ENCODE peak calls at places on chromosomes 2 and 18, in seven cellular contexts. One of them, this sample, is unnamed.

GRCh38 chr2:120385355-120386127 is 39.6 kb downstream of the INHBB start:
- DNase-seq in adipocyte: no peak
- DNase-seq in NT2/D1: no peak
- DNase-seq in H9: peak; percentile 55
- DNase-seq in astrocyte: no peak
- DNase-seq in HCT116: no peak
- DNase-seq in neural progenitor cell: peak; percentile 30
- DNase-seq in this sample: no peak

GRCh38 chr2:238398577-238398976 is 28.1 kb upstream of the ASB1 start:
- DNase-seq in NT2/D1: no peak
- DNase-seq in neural progenitor cell: peak; percentile 40
- DNase-seq in H9: no peak
- DNase-seq in adipocyte: no peak
- DNase-seq in astrocyte: no peak
- DNase-seq in HCT116: no peak
- DNase-seq in this sample: no peak

GRCh38 chr2:174682578-174683391 is 81.5 kb downstream of the CHRNA1 start:
- DNase-seq in adipocyte: peak; percentile 84
- DNase-seq in NT2/D1: no peak
- DNase-seq in H9: peak; percentile 68
- DNase-seq in neural progenitor cell: peak; percentile 84
- DNase-seq in astrocyte: no peak
- DNase-seq in HCT116: no peak
- DNase-seq in this sample: peak; percentile 95

GRCh38 chr2:82316573-82317371 is 2012.2 kb upstream of the LRRTM1 start:
- DNase-seq in H9: no peak
- DNase-seq in NT2/D1: no peak
- DNase-seq in HCT116: no peak
- DNase-seq in neural progenitor cell: no peak
- DNase-seq in astrocyte: no peak
- DNase-seq in adipocyte: no peak
- DNase-seq in this sample: no peak

GRCh38 chr2:181540421-181540820 is 83.2 kb downstream of the ITGA4 start:
- DNase-seq in astrocyte: no peak
- DNase-seq in H9: no peak
- DNase-seq in adipocyte: no peak
- DNase-seq in HCT116: no peak
- DNase-seq in NT2/D1: no peak
- DNase-seq in neural progenitor cell: peak; percentile 2
- DNase-seq in this sample: no peak

GRCh38 chr2:99888617-99889016 is 253.8 kb downstream of the AFF3 start:
- DNase-seq in adipocyte: peak; percentile 25
- DNase-seq in astrocyte: peak; percentile 32
- DNase-seq in H9: no peak
- DNase-seq in neural progenitor cell: no peak
- DNase-seq in HCT116: no peak
- DNase-seq in NT2/D1: no peak
- DNase-seq in this sample: no peak

GRCh38 chr18:46411862-46412690 is 244.9 kb downstream of the LOXHD1 start:
- DNase-seq in neural progenitor cell: no peak
- DNase-seq in HCT116: no peak
- DNase-seq in H9: peak; percentile 41
- DNase-seq in NT2/D1: no peak
- DNase-seq in astrocyte: peak; percentile 16
- DNase-seq in adipocyte: peak; percentile 33
- DNase-seq in this sample: peak; percentile 80

GRCh38 chr2:62281661-62282060 is 85.7 kb downstream of the B3GNT2 start:
- DNase-seq in neural progenitor cell: no peak
- DNase-seq in astrocyte: no peak
- DNase-seq in H9: no peak
- DNase-seq in HCT116: no peak
- DNase-seq in NT2/D1: no peak
- DNase-seq in adipocyte: peak; percentile 21
- DNase-seq in this sample: no peak

GRCh38 chr2:20803287-20803686 is 19.6 kb downstream of the LDAH start:
- DNase-seq in HCT116: no peak
- DNase-seq in neural progenitor cell: no peak
- DNase-seq in adipocyte: no peak
- DNase-seq in astrocyte: no peak
- DNase-seq in NT2/D1: no peak
- DNase-seq in H9: peak; percentile 27
- DNase-seq in this sample: peak; percentile 56

GRCh38 chr2:2823061-2823753 is 492.1 kb upstream of the MYT1L start:
- DNase-seq in NT2/D1: no peak
- DNase-seq in neural progenitor cell: no peak
- DNase-seq in H9: peak; percentile 4
- DNase-seq in astrocyte: no peak
- DNase-seq in HCT116: no peak
- DNase-seq in adipocyte: no peak
- DNase-seq in this sample: peak; percentile 14

GRCh38 chr2:128306081-128306930 is 12.4 kb downstream of the HS6ST1 start:
- DNase-seq in H9: no peak
- DNase-seq in neural progenitor cell: peak; percentile 52
- DNase-seq in NT2/D1: no peak
- DNase-seq in adipocyte: peak; percentile 69
- DNase-seq in astrocyte: peak; percentile 96
- DNase-seq in HCT116: no peak
- DNase-seq in this sample: no peak

GRCh38 chr2:127128508-127128907 is 21.6 kb upstream of the BIN1 start:
- DNase-seq in HCT116: peak; percentile 77
- DNase-seq in astrocyte: no peak
- DNase-seq in H9: peak; percentile 93
- DNase-seq in NT2/D1: no peak
- DNase-seq in adipocyte: no peak
- DNase-seq in neural progenitor cell: peak; percentile 91
- DNase-seq in this sample: peak; percentile 74

GRCh38 chr2:67883316-67884080 is 179.3 kb downstream of the C1D start:
- DNase-seq in astrocyte: no peak
- DNase-seq in adipocyte: no peak
- DNase-seq in H9: no peak
- DNase-seq in neural progenitor cell: no peak
- DNase-seq in NT2/D1: no peak
- DNase-seq in HCT116: no peak
- DNase-seq in this sample: no peak

GRCh38 chr2:130755234-130756040 is at the start of gene AMER3:
- DNase-seq in NT2/D1: no peak
- DNase-seq in H9: peak; percentile 81
- DNase-seq in neural progenitor cell: peak; percentile 72
- DNase-seq in astrocyte: no peak
- DNase-seq in adipocyte: no peak
- DNase-seq in HCT116: no peak
- DNase-seq in this sample: peak; percentile 87

GRCh38 chr2:26516781-26517180 is 38.9 kb upstream of the OTOF start:
- DNase-seq in NT2/D1: no peak
- DNase-seq in astrocyte: no peak
- DNase-seq in adipocyte: no peak
- DNase-seq in HCT116: no peak
- DNase-seq in H9: no peak
- DNase-seq in neural progenitor cell: no peak
- DNase-seq in this sample: no peak

GRCh38 chr2:1800306-1800705 is 56.0 kb upstream of the PXDN start:
- DNase-seq in HCT116: no peak
- DNase-seq in NT2/D1: no peak
- DNase-seq in astrocyte: no peak
- DNase-seq in H9: no peak
- DNase-seq in adipocyte: no peak
- DNase-seq in neural progenitor cell: no peak
- DNase-seq in this sample: no peak

GRCh38 chr2:233385489-233386044 is 31.3 kb downstream of the DGKD start:
- DNase-seq in HCT116: no peak
- DNase-seq in neural progenitor cell: no peak
- DNase-seq in NT2/D1: no peak
- DNase-seq in adipocyte: no peak
- DNase-seq in astrocyte: peak; percentile 18
- DNase-seq in H9: no peak
- DNase-seq in this sample: no peak

GRCh38 chr2:217897816-217898806 is 104.7 kb downstream of the TNS1 start:
- DNase-seq in H9: no peak
- DNase-seq in HCT116: no peak
- DNase-seq in adipocyte: no peak
- DNase-seq in neural progenitor cell: no peak
- DNase-seq in NT2/D1: no peak
- DNase-seq in astrocyte: no peak
- DNase-seq in this sample: no peak

GRCh38 chr2:64204006-64204632 is 59.9 kb upstream of the PELI1 start:
- DNase-seq in NT2/D1: no peak
- DNase-seq in astrocyte: peak; percentile 27
- DNase-seq in adipocyte: peak; percentile 49
- DNase-seq in H9: peak; percentile 36
- DNase-seq in neural progenitor cell: no peak
- DNase-seq in HCT116: no peak
- DNase-seq in this sample: no peak

GRCh38 chr2:33672389-33672788 is 73.3 kb upstream of the FAM98A start:
- DNase-seq in astrocyte: no peak
- DNase-seq in adipocyte: no peak
- DNase-seq in NT2/D1: no peak
- DNase-seq in H9: no peak
- DNase-seq in HCT116: no peak
- DNase-seq in neural progenitor cell: no peak
- DNase-seq in this sample: peak; percentile 47

GRCh38 chr2:218727502-218728165 is 17.0 kb downstream of the TTLL4 start:
- DNase-seq in astrocyte: no peak
- DNase-seq in HCT116: no peak
- DNase-seq in neural progenitor cell: no peak
- DNase-seq in adipocyte: peak; percentile 26
- DNase-seq in H9: no peak
- DNase-seq in NT2/D1: no peak
- DNase-seq in this sample: no peak

GRCh38 chr2:145253492-145253891 is 733.6 kb upstream of the ZEB2 start:
- DNase-seq in HCT116: no peak
- DNase-seq in H9: no peak
- DNase-seq in NT2/D1: no peak
- DNase-seq in neural progenitor cell: no peak
- DNase-seq in astrocyte: no peak
- DNase-seq in adipocyte: no peak
- DNase-seq in this sample: no peak

GRCh38 chr18:61939032-61939674 is 46.3 kb upstream of the RNF152 start:
- DNase-seq in adipocyte: no peak
- DNase-seq in H9: no peak
- DNase-seq in NT2/D1: no peak
- DNase-seq in astrocyte: no peak
- DNase-seq in HCT116: no peak
- DNase-seq in neural progenitor cell: no peak
- DNase-seq in this sample: no peak

GRCh38 chr2:237315170-237315880 is 98.6 kb downstream of the COL6A3 start:
- DNase-seq in astrocyte: peak; percentile 97
- DNase-seq in NT2/D1: peak; percentile 33
- DNase-seq in HCT116: no peak
- DNase-seq in adipocyte: peak; percentile 94
- DNase-seq in H9: no peak
- DNase-seq in neural progenitor cell: peak; percentile 55
- DNase-seq in this sample: peak; percentile 81
- H3K9ac ChIP-seq in astrocyte: peak overlapping the region; percentile 73
- H3K9ac ChIP-seq in NT2/D1: no peak overlapping the region
- H3K9ac ChIP-seq in HCT116: no peak overlapping the region
- H3K9ac ChIP-seq in adipocyte: peak overlapping the region; percentile 92
- H3K9ac ChIP-seq in H9: no peak overlapping the region
- H3K9ac ChIP-seq in neural progenitor cell: no peak overlapping the region
- H3K9ac ChIP-seq in this sample: peak overlapping the region; percentile 52

DNA sequence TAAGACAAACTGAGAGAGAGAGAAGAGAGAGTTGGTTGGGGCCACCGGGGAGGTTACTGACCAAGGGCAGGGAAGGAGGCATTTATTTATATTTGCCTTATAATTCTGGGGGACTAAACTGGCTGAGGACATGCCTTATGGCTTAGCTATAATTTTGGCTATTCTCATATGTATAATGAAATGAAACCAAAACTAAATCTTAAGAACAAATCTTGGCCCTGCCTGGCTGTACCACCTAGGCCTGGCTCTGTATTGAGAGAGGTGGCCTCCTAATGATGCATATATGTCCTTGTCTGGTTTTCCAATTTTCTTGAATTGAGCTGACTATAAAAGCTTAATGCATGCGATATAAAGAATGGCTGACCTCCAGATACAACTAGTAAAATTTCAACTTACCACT is 3.5 kb upstream of the PPP1CB start:
- DNase-seq in astrocyte: no peak
- DNase-seq in adipocyte: no peak
- DNase-seq in H9: no peak
- DNase-seq in HCT116: no peak
- DNase-seq in neural progenitor cell: no peak
- DNase-seq in NT2/D1: no peak
- DNase-seq in this sample: no peak
- H3K9ac ChIP-seq in astrocyte: no peak overlapping the region
- H3K9ac ChIP-seq in adipocyte: no peak overlapping the region
- H3K9ac ChIP-seq in H9: no peak overlapping the region
- H3K9ac ChIP-seq in HCT116: no peak overlapping the region
- H3K9ac ChIP-seq in neural progenitor cell: no peak overlapping the region
- H3K9ac ChIP-seq in NT2/D1: no peak overlapping the region
- H3K9ac ChIP-seq in this sample: no peak overlapping the region

DNA sequence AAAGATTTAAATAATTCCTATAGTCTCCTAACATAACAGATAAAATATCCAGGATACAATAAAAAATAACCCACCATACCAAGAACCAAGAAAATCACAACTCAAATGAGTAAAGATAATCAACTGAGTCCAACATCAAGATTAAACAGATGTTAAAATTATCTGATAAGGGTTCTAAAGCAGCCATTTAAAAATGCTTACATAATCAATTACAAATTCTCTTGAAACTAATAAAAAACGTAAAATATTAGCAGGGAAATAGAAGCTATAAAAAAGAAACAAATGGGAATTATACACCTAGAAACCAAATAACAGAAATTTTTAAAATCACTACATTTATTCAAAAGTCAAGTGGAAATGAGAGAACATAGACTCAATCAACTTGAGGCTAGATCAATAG is 297.7 kb upstream of the RAB6C start:
- DNase-seq in neural progenitor cell: no peak
- DNase-seq in adipocyte: no peak
- DNase-seq in NT2/D1: no peak
- DNase-seq in HCT116: no peak
- DNase-seq in H9: no peak
- DNase-seq in astrocyte: no peak
- DNase-seq in this sample: no peak
- H3K9ac ChIP-seq in neural progenitor cell: no peak overlapping the region
- H3K9ac ChIP-seq in adipocyte: no peak overlapping the region
- H3K9ac ChIP-seq in NT2/D1: no peak overlapping the region
- H3K9ac ChIP-seq in HCT116: no peak overlapping the region
- H3K9ac ChIP-seq in H9: no peak overlapping the region
- H3K9ac ChIP-seq in astrocyte: no peak overlapping the region
- H3K9ac ChIP-seq in this sample: no peak overlapping the region

GRCh38 chr18:54223568-54224241 is 764 bp downstream of the MBD2 start:
- DNase-seq in NT2/D1: no peak
- DNase-seq in HCT116: peak; percentile 59
- DNase-seq in astrocyte: peak; percentile 91
- DNase-seq in adipocyte: peak; percentile 89
- DNase-seq in H9: peak; percentile 32
- DNase-seq in neural progenitor cell: peak; percentile 47
- DNase-seq in this sample: peak; percentile 40

GRCh38 chr18:54222922-54223567 is 1.4 kb downstream of the MBD2 start:
- DNase-seq in astrocyte: no peak
- DNase-seq in H9: no peak
- DNase-seq in NT2/D1: no peak
- DNase-seq in HCT116: peak; percentile 12
- DNase-seq in adipocyte: no peak
- DNase-seq in neural progenitor cell: peak; percentile 16
- DNase-seq in this sample: no peak

GRCh38 chr18:54218299-54218698 is 6.2 kb downstream of the MBD2 start:
- DNase-seq in adipocyte: no peak
- DNase-seq in H9: no peak
- DNase-seq in astrocyte: no peak
- DNase-seq in HCT116: no peak
- DNase-seq in neural progenitor cell: no peak
- DNase-seq in NT2/D1: no peak
- DNase-seq in this sample: no peak

GRCh38 chr18:54217624-54218023 is 6.8 kb downstream of the MBD2 start:
- DNase-seq in astrocyte: no peak
- DNase-seq in HCT116: no peak
- DNase-seq in NT2/D1: no peak
- DNase-seq in neural progenitor cell: no peak
- DNase-seq in H9: no peak
- DNase-seq in adipocyte: no peak
- DNase-seq in this sample: no peak

GRCh38 chr18:54220406-54220805 is 4.1 kb downstream of the MBD2 start:
- DNase-seq in HCT116: no peak
- DNase-seq in astrocyte: no peak
- DNase-seq in neural progenitor cell: no peak
- DNase-seq in adipocyte: no peak
- DNase-seq in NT2/D1: no peak
- DNase-seq in H9: no peak
- DNase-seq in this sample: no peak
- H3K9ac ChIP-seq in HCT116: no peak overlapping the region
- H3K9ac ChIP-seq in astrocyte: no peak overlapping the region
- H3K9ac ChIP-seq in neural progenitor cell: no peak overlapping the region
- H3K9ac ChIP-seq in adipocyte: no peak overlapping the region
- H3K9ac ChIP-seq in NT2/D1: no peak overlapping the region
- H3K9ac ChIP-seq in H9: no peak overlapping the region
- H3K9ac ChIP-seq in this sample: no peak overlapping the region

This sample was measured in SK-N-SH.